ENCODE peak calls at places on chromosomes 16 and 17, in nine cellular contexts. One of them, this sample, is unnamed.

GRCh38 chr16:424033-424622 is 1.3 kb upstream of the RAB11FIP3 start:
- DNase-seq in activated naive CD4-positive, alpha-beta T cell: no peak
- DNase-seq in NCI-H2081: no peak
- DNase-seq in CD8-positive, alpha-beta T cell: no peak
- DNase-seq in HT-29: peak; percentile 47
- DNase-seq in fibroblast of the aortic adventitia: peak; percentile 98
- DNase-seq in H9: no peak
- DNase-seq in omental fat pad: no peak
- DNase-seq in activated T-cell treated with anti-CD3 and anti-CD28 coated beads for 24 hours: no peak
- DNase-seq in this sample: peak; percentile 99

GRCh38 chr17:2194778-2195417 is 108.7 kb downstream of the SMG6 start:
- DNase-seq in fibroblast of the aortic adventitia: no peak
- DNase-seq in H9: peak; percentile 95
- DNase-seq in omental fat pad: no peak
- DNase-seq in activated T-cell treated with anti-CD3 and anti-CD28 coated beads for 24 hours: no peak
- DNase-seq in activated naive CD4-positive, alpha-beta T cell: no peak
- DNase-seq in NCI-H2081: no peak
- DNase-seq in CD8-positive, alpha-beta T cell: no peak
- DNase-seq in HT-29: no peak
- DNase-seq in this sample: no peak

GRCh38 chr16:66858740-66859396 is 14.7 kb downstream of the CA7 start:
- DNase-seq in omental fat pad: no peak
- DNase-seq in activated T-cell treated with anti-CD3 and anti-CD28 coated beads for 24 hours: no peak
- DNase-seq in CD8-positive, alpha-beta T cell: no peak
- DNase-seq in HT-29: peak; percentile 9
- DNase-seq in H9: no peak
- DNase-seq in activated naive CD4-positive, alpha-beta T cell: no peak
- DNase-seq in fibroblast of the aortic adventitia: peak; percentile 35
- DNase-seq in NCI-H2081: peak; percentile 1
- DNase-seq in this sample: no peak

GRCh38 chr17:80938556-80938955 is 53.1 kb upstream of the CHMP6 start:
- DNase-seq in H9: no peak
- DNase-seq in omental fat pad: no peak
- DNase-seq in CD8-positive, alpha-beta T cell: no peak
- DNase-seq in HT-29: no peak
- DNase-seq in activated T-cell treated with anti-CD3 and anti-CD28 coated beads for 24 hours: peak; percentile 5
- DNase-seq in fibroblast of the aortic adventitia: no peak
- DNase-seq in activated naive CD4-positive, alpha-beta T cell: no peak
- DNase-seq in NCI-H2081: no peak
- DNase-seq in this sample: no peak

GRCh38 chr17:37833237-37833859 is 88.5 kb upstream of the HNF1B start:
- DNase-seq in fibroblast of the aortic adventitia: no peak
- DNase-seq in CD8-positive, alpha-beta T cell: no peak
- DNase-seq in HT-29: no peak
- DNase-seq in NCI-H2081: no peak
- DNase-seq in omental fat pad: no peak
- DNase-seq in activated naive CD4-positive, alpha-beta T cell: no peak
- DNase-seq in H9: no peak
- DNase-seq in activated T-cell treated with anti-CD3 and anti-CD28 coated beads for 24 hours: no peak
- DNase-seq in this sample: no peak

GRCh38 chr17:78723001-78723796 is 58.9 kb downstream of the CYTH1 start:
- DNase-seq in CD8-positive, alpha-beta T cell: no peak
- DNase-seq in activated naive CD4-positive, alpha-beta T cell: no peak
- DNase-seq in NCI-H2081: peak; percentile 68
- DNase-seq in fibroblast of the aortic adventitia: peak; percentile 31
- DNase-seq in H9: peak; percentile 90
- DNase-seq in activated T-cell treated with anti-CD3 and anti-CD28 coated beads for 24 hours: no peak
- DNase-seq in omental fat pad: no peak
- DNase-seq in HT-29: no peak
- DNase-seq in this sample: no peak

GRCh38 chr16:54287018-54287757 is 601 bp upstream of the IRX3 start:
- DNase-seq in NCI-H2081: no peak
- DNase-seq in activated T-cell treated with anti-CD3 and anti-CD28 coated beads for 24 hours: no peak
- DNase-seq in activated naive CD4-positive, alpha-beta T cell: no peak
- DNase-seq in H9: no peak
- DNase-seq in fibroblast of the aortic adventitia: no peak
- DNase-seq in HT-29: no peak
- DNase-seq in CD8-positive, alpha-beta T cell: no peak
- DNase-seq in omental fat pad: no peak
- DNase-seq in this sample: no peak

GRCh38 chr17:18236494-18236893 is 11.1 kb downstream of the LLGL1 start:
- DNase-seq in activated T-cell treated with anti-CD3 and anti-CD28 coated beads for 24 hours: no peak
- DNase-seq in fibroblast of the aortic adventitia: no peak
- DNase-seq in NCI-H2081: no peak
- DNase-seq in activated naive CD4-positive, alpha-beta T cell: no peak
- DNase-seq in CD8-positive, alpha-beta T cell: no peak
- DNase-seq in H9: no peak
- DNase-seq in omental fat pad: no peak
- DNase-seq in HT-29: no peak
- DNase-seq in this sample: no peak

GRCh38 chr17:42744283-42744805 is 496 bp downstream of the EZH1 start:
- DNase-seq in fibroblast of the aortic adventitia: peak; percentile 38
- DNase-seq in activated naive CD4-positive, alpha-beta T cell: peak; percentile 40
- DNase-seq in CD8-positive, alpha-beta T cell: no peak
- DNase-seq in HT-29: peak; percentile 71
- DNase-seq in NCI-H2081: peak; percentile 91
- DNase-seq in H9: no peak
- DNase-seq in activated T-cell treated with anti-CD3 and anti-CD28 coated beads for 24 hours: peak; percentile 59
- DNase-seq in omental fat pad: peak; percentile 42
- DNase-seq in this sample: peak; percentile 44

GRCh38 chr17:77834170-77835115 is 124.1 kb upstream of the TNRC6C start:
- DNase-seq in CD8-positive, alpha-beta T cell: peak; percentile 78
- DNase-seq in omental fat pad: peak; percentile 42
- DNase-seq in activated T-cell treated with anti-CD3 and anti-CD28 coated beads for 24 hours: peak; percentile 55
- DNase-seq in activated naive CD4-positive, alpha-beta T cell: no peak
- DNase-seq in NCI-H2081: no peak
- DNase-seq in HT-29: peak; percentile 53
- DNase-seq in fibroblast of the aortic adventitia: peak; percentile 80
- DNase-seq in H9: peak; percentile 84
- DNase-seq in this sample: peak; percentile 56

GRCh38 chr17:9768381-9768934 is 22.9 kb downstream of the DHRS7C start:
- DNase-seq in fibroblast of the aortic adventitia: peak; percentile 30
- DNase-seq in omental fat pad: no peak
- DNase-seq in NCI-H2081: peak; percentile 5
- DNase-seq in activated T-cell treated with anti-CD3 and anti-CD28 coated beads for 24 hours: no peak
- DNase-seq in activated naive CD4-positive, alpha-beta T cell: no peak
- DNase-seq in HT-29: peak; percentile 31
- DNase-seq in CD8-positive, alpha-beta T cell: no peak
- DNase-seq in H9: no peak
- DNase-seq in this sample: no peak

GRCh38 chr16:66853261-66854139 is 9.3 kb downstream of the CA7 start:
- DNase-seq in activated naive CD4-positive, alpha-beta T cell: no peak
- DNase-seq in omental fat pad: no peak
- DNase-seq in HT-29: no peak
- DNase-seq in CD8-positive, alpha-beta T cell: no peak
- DNase-seq in NCI-H2081: no peak
- DNase-seq in H9: no peak
- DNase-seq in activated T-cell treated with anti-CD3 and anti-CD28 coated beads for 24 hours: no peak
- DNase-seq in fibroblast of the aortic adventitia: no peak
- DNase-seq in this sample: no peak

GRCh38 chr17:17535957-17536356 is 39.8 kb upstream of the RASD1 start:
- DNase-seq in NCI-H2081: peak; percentile 71
- DNase-seq in activated naive CD4-positive, alpha-beta T cell: no peak
- DNase-seq in fibroblast of the aortic adventitia: no peak
- DNase-seq in HT-29: no peak
- DNase-seq in CD8-positive, alpha-beta T cell: no peak
- DNase-seq in activated T-cell treated with anti-CD3 and anti-CD28 coated beads for 24 hours: no peak
- DNase-seq in H9: no peak
- DNase-seq in omental fat pad: no peak
- DNase-seq in this sample: peak; percentile 95

GRCh38 chr17:63190821-63191220 is 224.8 kb downstream of the TANC2 start:
- DNase-seq in H9: no peak
- DNase-seq in activated naive CD4-positive, alpha-beta T cell: no peak
- DNase-seq in HT-29: no peak
- DNase-seq in CD8-positive, alpha-beta T cell: no peak
- DNase-seq in activated T-cell treated with anti-CD3 and anti-CD28 coated beads for 24 hours: no peak
- DNase-seq in omental fat pad: no peak
- DNase-seq in NCI-H2081: no peak
- DNase-seq in fibroblast of the aortic adventitia: no peak
- DNase-seq in this sample: no peak

GRCh38 chr16:9092963-9093477 is 1.6 kb downstream of the HAPSTR1 start:
- DNase-seq in H9: no peak
- DNase-seq in HT-29: peak; percentile 42
- DNase-seq in activated naive CD4-positive, alpha-beta T cell: peak; percentile 11
- DNase-seq in activated T-cell treated with anti-CD3 and anti-CD28 coated beads for 24 hours: no peak
- DNase-seq in NCI-H2081: peak; percentile 36
- DNase-seq in omental fat pad: no peak
- DNase-seq in fibroblast of the aortic adventitia: no peak
- DNase-seq in CD8-positive, alpha-beta T cell: peak; percentile 57
- DNase-seq in this sample: no peak

GRCh38 chr17:43846963-43847369 is at the start of gene CD300LG:
- DNase-seq in activated T-cell treated with anti-CD3 and anti-CD28 coated beads for 24 hours: no peak
- DNase-seq in fibroblast of the aortic adventitia: no peak
- DNase-seq in NCI-H2081: no peak
- DNase-seq in H9: peak; percentile 67
- DNase-seq in omental fat pad: no peak
- DNase-seq in CD8-positive, alpha-beta T cell: no peak
- DNase-seq in activated naive CD4-positive, alpha-beta T cell: no peak
- DNase-seq in HT-29: no peak
- DNase-seq in this sample: no peak

GRCh38 chr17:82740906-82741759 is 5.7 kb downstream of the FN3K start:
- DNase-seq in activated T-cell treated with anti-CD3 and anti-CD28 coated beads for 24 hours: no peak
- DNase-seq in omental fat pad: no peak
- DNase-seq in NCI-H2081: no peak
- DNase-seq in H9: no peak
- DNase-seq in activated naive CD4-positive, alpha-beta T cell: no peak
- DNase-seq in CD8-positive, alpha-beta T cell: no peak
- DNase-seq in HT-29: no peak
- DNase-seq in fibroblast of the aortic adventitia: peak; percentile 18
- DNase-seq in this sample: no peak

GRCh38 chr17:77287432-77288068 is 146.8 kb downstream of the SEC14L1 start:
- DNase-seq in activated naive CD4-positive, alpha-beta T cell: no peak
- DNase-seq in HT-29: peak; percentile 75
- DNase-seq in activated T-cell treated with anti-CD3 and anti-CD28 coated beads for 24 hours: no peak
- DNase-seq in CD8-positive, alpha-beta T cell: no peak
- DNase-seq in NCI-H2081: peak; percentile 51
- DNase-seq in H9: peak; percentile 83
- DNase-seq in omental fat pad: no peak
- DNase-seq in fibroblast of the aortic adventitia: peak; percentile 78
- DNase-seq in this sample: peak; percentile 91

GRCh38 chr16:10480151-10480550 is 94.3 kb downstream of the ATF7IP2 start:
- DNase-seq in H9: no peak
- DNase-seq in CD8-positive, alpha-beta T cell: no peak
- DNase-seq in fibroblast of the aortic adventitia: no peak
- DNase-seq in activated naive CD4-positive, alpha-beta T cell: no peak
- DNase-seq in HT-29: no peak
- DNase-seq in NCI-H2081: no peak
- DNase-seq in omental fat pad: no peak
- DNase-seq in activated T-cell treated with anti-CD3 and anti-CD28 coated beads for 24 hours: no peak
- DNase-seq in this sample: no peak

GRCh38 chr17:40251576-40251975 is 32.5 kb downstream of the WIPF2 start:
- DNase-seq in CD8-positive, alpha-beta T cell: no peak
- DNase-seq in HT-29: peak; percentile 32
- DNase-seq in fibroblast of the aortic adventitia: peak; percentile 82
- DNase-seq in H9: no peak
- DNase-seq in omental fat pad: no peak
- DNase-seq in activated T-cell treated with anti-CD3 and anti-CD28 coated beads for 24 hours: no peak
- DNase-seq in NCI-H2081: peak; percentile 17
- DNase-seq in activated naive CD4-positive, alpha-beta T cell: no peak
- DNase-seq in this sample: peak; percentile 81

GRCh38 chr16:49754495-49755290 is 101.2 kb downstream of the ZNF423 start:
- DNase-seq in H9: peak; percentile 65
- DNase-seq in HT-29: no peak
- DNase-seq in fibroblast of the aortic adventitia: peak; percentile 52
- DNase-seq in CD8-positive, alpha-beta T cell: no peak
- DNase-seq in omental fat pad: no peak
- DNase-seq in activated T-cell treated with anti-CD3 and anti-CD28 coated beads for 24 hours: no peak
- DNase-seq in NCI-H2081: no peak
- DNase-seq in activated naive CD4-positive, alpha-beta T cell: no peak
- DNase-seq in this sample: no peak

GRCh38 chr17:55237268-55237667 is 27.5 kb upstream of the HLF start:
- DNase-seq in omental fat pad: no peak
- DNase-seq in NCI-H2081: no peak
- DNase-seq in H9: no peak
- DNase-seq in fibroblast of the aortic adventitia: peak; percentile 2
- DNase-seq in activated naive CD4-positive, alpha-beta T cell: no peak
- DNase-seq in HT-29: no peak
- DNase-seq in CD8-positive, alpha-beta T cell: no peak
- DNase-seq in activated T-cell treated with anti-CD3 and anti-CD28 coated beads for 24 hours: no peak
- DNase-seq in this sample: no peak

GRCh38 chr17:56887105-56887504 is 26.7 kb downstream of the TRIM25 start:
- DNase-seq in HT-29: peak; percentile 7
- DNase-seq in CD8-positive, alpha-beta T cell: no peak
- DNase-seq in omental fat pad: no peak
- DNase-seq in activated T-cell treated with anti-CD3 and anti-CD28 coated beads for 24 hours: no peak
- DNase-seq in H9: no peak
- DNase-seq in NCI-H2081: no peak
- DNase-seq in fibroblast of the aortic adventitia: no peak
- DNase-seq in activated naive CD4-positive, alpha-beta T cell: no peak
- DNase-seq in this sample: no peak

GRCh38 chr17:53949473-53950090 is 126.9 kb downstream of the KIF2B start:
- DNase-seq in H9: no peak
- DNase-seq in NCI-H2081: no peak
- DNase-seq in CD8-positive, alpha-beta T cell: no peak
- DNase-seq in HT-29: no peak
- DNase-seq in fibroblast of the aortic adventitia: no peak
- DNase-seq in omental fat pad: no peak
- DNase-seq in activated naive CD4-positive, alpha-beta T cell: no peak
- DNase-seq in activated T-cell treated with anti-CD3 and anti-CD28 coated beads for 24 hours: no peak
- DNase-seq in this sample: no peak

This sample was measured in fibroblast of gingiva.